ENCODE peak calls at places on chromosomes 1 and 21, in six cellular contexts. L, Z, S, T, Y and B are unnamed samples.

GRCh38 chr1:4655674-4656532 is 1.5 kb downstream of the AJAP1 start:
- DNase-seq in L (peak), T (no peak), S (peak), Y (peak), Z (no peak), B (no peak)

GRCh38 chr1:29736582-29737188 is 500.4 kb downstream of the PTPRU start:
- DNase-seq in Z (no peak), L (peak), S (no peak), T (no peak), Y (peak), B (no peak)

GRCh38 chr1:40096646-40096976 is 441 bp downstream of the PPT1 start:
- DNase-seq in Z (no peak), S (no peak), Y (no peak), T (no peak), L (no peak), B (no peak)

GRCh38 chr1:65420590-65421340 is at the start of the genes LEPR and LEPROT:
- DNase-seq in T (no peak), L (no peak), Y (peak), Z (peak), S (no peak), B (no peak)

GRCh38 chr1:202656951-202657646 is 53.2 kb downstream of the SYT2 start:
- DNase-seq in T (no peak), Z (peak), L (peak), Y (peak), S (no peak), B (no peak)

GRCh38 chr1:156698995-156699394 is 6.4 kb downstream of the CRABP2 start:
- DNase-seq in L (no peak), Y (no peak), S (no peak), T (no peak), Z (no peak), B (no peak)

GRCh38 chr1:175750366-175751111 is 7.1 kb upstream of the TNR start:
- DNase-seq in L (no peak), S (no peak), T (no peak), Z (no peak), Y (no peak), B (no peak)

GRCh38 chr1:156750191-156750931 is 1.1 kb downstream of the HDGF start:
- DNase-seq in S (no peak), L (no peak), Y (no peak), Z (no peak), T (no peak), B (no peak)

GRCh38 chr1:69777933-69778332 is 210.2 kb downstream of the LRRC7 start:
- DNase-seq in Z (no peak), S (no peak), L (no peak), Y (no peak), T (no peak), B (no peak)

GRCh38 chr1:44926311-44926781 is 60.0 kb downstream of the EIF2B3 start:
- DNase-seq in Z (no peak), T (no peak), S (no peak), Y (peak), L (no peak), B (no peak)

GRCh38 chr1:25194576-25195020 is 37.7 kb downstream of the SYF2 start:
- DNase-seq in S (no peak), T (no peak), L (no peak), Z (no peak), Y (no peak), B (no peak)

GRCh38 chr21:46239817-46240325 is 11.3 kb upstream of the LSS start:
- DNase-seq in S (no peak), L (no peak), Z (no peak), Y (no peak), T (no peak), B (no peak)